ENCODE peak calls at places on chromosomes 1 and 21, in four cellular contexts. Z is activated T-helper 2 cell treated with anti-CD3 and anti-CD28 coated beads, Interferon-gamma antibody, Interleukin-2, Interleukin-4, amounts not matched to agents 10 μg/mL and 5 μg/mL and 100 μg/mL, durations not matched to agents 14 hours and 24 hours and 36 hours; A is endothelial cell; M is GM03348. N is an unnamed sample.

GRCh38 chr1:211339631-211340041 is 13.0 kb downstream of the TRAF5 start:
- DNase-seq in Z (no peak), A (no peak), M (no peak), N (no peak)

GRCh38 chr21:46253610-46254124 is 25.1 kb upstream of the LSS start:
- DNase-seq in Z (peak), A (no peak), M (no peak), N (no peak)

GRCh38 chr1:201739054-201739453 is 89.9 kb upstream of the IPO9 start:
- DNase-seq in Z (no peak), A (no peak), M (no peak), N (no peak)

GRCh38 chr1:108708726-108709660 is 3.7 kb upstream of the FNDC7 start:
- DNase-seq in Z (peak), A (no peak), M (no peak), N (no peak)

GRCh38 chr1:151998611-151999362 is 5.1 kb upstream of the S100A10 start:
- DNase-seq in Z (no peak), A (no peak), M (no peak), N (no peak)

GRCh38 chr1:244695937-244696336 is 43.0 kb downstream of the DESI2 start:
- DNase-seq in Z (no peak), A (no peak), M (no peak), N (no peak)

GRCh38 chr1:230766318-230766717 is 19.1 kb downstream of the CAPN9 start:
- DNase-seq in Z (no peak), A (no peak), M (no peak), N (no peak)

GRCh38 chr1:247456914-247457638 is 828 bp downstream of the OR2B11 start:
- DNase-seq in Z (no peak), A (no peak), M (no peak), N (no peak)

GRCh38 chr1:245765241-245766000 is 610.6 kb downstream of the KIF26B start:
- DNase-seq in Z (no peak), A (no peak), M (peak), N (no peak)

GRCh38 chr1:89884718-89885596 is 64.1 kb downstream of the LRRC8D start:
- DNase-seq in Z (no peak), A (no peak), M (peak), N (no peak)

GRCh38 chr1:169594391-169594790 is 8.1 kb upstream of the F5 start:
- DNase-seq in Z (no peak), A (no peak), M (no peak), N (no peak)

GRCh38 chr21:37219766-37220432 is 47.2 kb downstream of the VPS26C start:
- DNase-seq in Z (no peak), A (no peak), M (no peak), N (no peak)

GRCh38 chr21:26421724-26422123 is 151.4 kb downstream of the CYYR1 start:
- DNase-seq in Z (no peak), A (no peak), M (no peak), N (no peak)

GRCh38 chr1:147580200-147580557 is 38.9 kb downstream of the BCL9 start:
- DNase-seq in Z (no peak), A (no peak), M (no peak), N (no peak)

GRCh38 chr21:33071878-33072306 is 2.0 kb downstream of the OLIG1 start:
- DNase-seq in Z (no peak), A (peak), M (peak), N (no peak)

GRCh38 chr1:53411541-53412152 is 47.6 kb upstream of the DMRTB1 start:
- DNase-seq in Z (no peak), A (no peak), M (no peak), N (no peak)

GRCh38 chr1:172834609-172835008 is 175.7 kb downstream of the FASLG start:
- DNase-seq in Z (no peak), A (no peak), M (no peak), N (no peak)

GRCh38 chr1:175861641-175862367 is 118.4 kb upstream of the TNR start:
- DNase-seq in Z (no peak), A (no peak), M (no peak), N (no peak)

GRCh38 chr1:58412071-58412580 is 134.4 kb downstream of the OMA1 start:
- DNase-seq in Z (no peak), A (no peak), M (peak), N (no peak)

GRCh38 chr1:179129702-179130473 is 48.0 kb downstream of the TOR3A start:
- DNase-seq in Z (peak), A (no peak), M (no peak), N (no peak)

GRCh38 chr21:45427331-45428271 is 22.6 kb downstream of the COL18A1 start:
- DNase-seq in Z (no peak), A (no peak), M (peak), N (no peak)

GRCh38 chr1:44676484-44677200 is 2.1 kb downstream of the ARMH1 start:
- DNase-seq in Z (no peak), A (no peak), M (peak), N (no peak)

GRCh38 chr1:205354259-205354904 is 2.3 kb downstream of the KLHDC8A start:
- DNase-seq in Z (peak), A (peak), M (peak), N (peak)

N was measured in heart left ventricle.